ENCODE peak calls at places on chromosome 6, in ten cellular contexts. C, X, U, N, Y, F, E, Z, A and P are unnamed samples. For H3K4me1, the result is how much of the 10 kb centered on the place peaks cover.

GRCh38 chr6:101747711-101748110 is 354.2 kb downstream of the GRIK2 start:
- DNase-seq in C (no peak), X (no peak), U (no peak), N (no peak), Y (no peak), F (peak), E (no peak), Z (no peak), A (peak), P (no peak)

GRCh38 chr6:39568896-39569295 is 156.3 kb downstream of the KIF6 start:
- DNase-seq in C (no peak), X (no peak), U (no peak), N (no peak), Y (no peak), F (no peak), E (no peak), Z (no peak), A (no peak), P (no peak)

GRCh38 chr6:167825759-167826229 is 917 bp upstream of the AFDN start:
- DNase-seq in C (no peak), X (peak), U (peak), N (peak), Y (peak), F (peak), E (peak), Z (peak), A (peak), P (peak)

GRCh38 chr6:27547157-27548075 is 74.5 kb upstream of the ZNF184 start:
- DNase-seq in C (peak), X (peak), U (no peak), N (peak), Y (peak), F (peak), E (no peak), Z (no peak), A (no peak), P (no peak)

GRCh38 chr6:43695967-43696291 is 8.3 kb upstream of the MRPS18A start:
- DNase-seq in C (no peak), X (peak), U (no peak), N (no peak), Y (no peak), F (no peak), E (no peak), Z (no peak), A (no peak), P (no peak)

GRCh38 chr6:107618672-107619071 is 128.8 kb downstream of the SOBP start:
- DNase-seq in C (no peak), X (no peak), U (no peak), N (peak), Y (no peak), F (no peak), E (peak), Z (no peak), A (no peak), P (no peak)

GRCh38 chr6:40535105-40535783 is 51.9 kb downstream of the LRFN2 start:
- DNase-seq in C (no peak), X (no peak), U (no peak), N (no peak), Y (no peak), F (no peak), E (no peak), Z (no peak), A (no peak), P (no peak)

GRCh38 chr6:109034439-109035041 is 60.1 kb downstream of the SESN1 start:
- DNase-seq in C (no peak), X (no peak), U (no peak), N (no peak), Y (no peak), F (no peak), E (no peak), Z (no peak), A (no peak), P (no peak)

GRCh38 chr6:3841066-3841454 is 8.1 kb upstream of the FAM50B start:
- DNase-seq in C (no peak), X (peak), U (no peak), N (no peak), Y (no peak), F (no peak), E (no peak), Z (no peak), A (no peak), P (no peak)

GRCh38 chr6:111958534-111958933 is 85.3 kb upstream of the FYN start:
- DNase-seq in C (no peak), X (no peak), U (no peak), N (no peak), Y (no peak), F (no peak), E (no peak), Z (no peak), A (no peak), P (no peak)

GRCh38 chr6:1377526-1378223 is 11.7 kb upstream of the FOXF2 start:
- DNase-seq in C (no peak), X (no peak), U (no peak), N (peak), Y (no peak), F (no peak), E (no peak), Z (no peak), A (no peak), P (no peak)

GRCh38 chr6:125095501-125096301 is 57.9 kb upstream of the TPD52L1 start:
- DNase-seq in C (peak), X (no peak), U (no peak), N (no peak), Y (no peak), F (no peak), E (no peak), Z (no peak), A (no peak), P (no peak)

GRCh38 chr6:133242761-133243590 is 1.8 kb downstream of the EYA4 start:
- DNase-seq in C (peak), X (no peak), U (no peak), N (peak), Y (no peak), F (peak), E (no peak), Z (no peak), A (no peak), P (peak)

GRCh38 chr6:1614448-1614766 is 4.7 kb downstream of the FOXC1 start:
- DNase-seq in C (no peak), X (no peak), U (no peak), N (peak), Y (no peak), F (no peak), E (no peak), Z (no peak), A (no peak), P (no peak)

GRCh38 chr6:26195924-26196845 is 109.0 kb downstream of the HFE start:
- DNase-seq in C (peak), X (peak), U (no peak), N (no peak), Y (no peak), F (no peak), E (peak), Z (no peak), A (no peak), P (no peak)

GRCh38 chr6:26195376-26195923 is 108.2 kb downstream of the HFE start:
- DNase-seq in C (peak), X (peak), U (peak), N (peak), Y (peak), F (peak), E (peak), Z (no peak), A (peak), P (no peak)

GRCh38 chr6:26194329-26194701 is 107.1 kb downstream of the HFE start:
- DNase-seq in C (no peak), X (no peak), U (no peak), N (no peak), Y (no peak), F (no peak), E (no peak), Z (no peak), A (no peak), P (no peak)

GRCh38 chr6:26194774-26195375 is 107.6 kb downstream of the HFE start:
- DNase-seq in C (peak), X (no peak), U (no peak), N (no peak), Y (no peak), F (no peak), E (no peak), Z (no peak), A (no peak), P (no peak)

DNA sequence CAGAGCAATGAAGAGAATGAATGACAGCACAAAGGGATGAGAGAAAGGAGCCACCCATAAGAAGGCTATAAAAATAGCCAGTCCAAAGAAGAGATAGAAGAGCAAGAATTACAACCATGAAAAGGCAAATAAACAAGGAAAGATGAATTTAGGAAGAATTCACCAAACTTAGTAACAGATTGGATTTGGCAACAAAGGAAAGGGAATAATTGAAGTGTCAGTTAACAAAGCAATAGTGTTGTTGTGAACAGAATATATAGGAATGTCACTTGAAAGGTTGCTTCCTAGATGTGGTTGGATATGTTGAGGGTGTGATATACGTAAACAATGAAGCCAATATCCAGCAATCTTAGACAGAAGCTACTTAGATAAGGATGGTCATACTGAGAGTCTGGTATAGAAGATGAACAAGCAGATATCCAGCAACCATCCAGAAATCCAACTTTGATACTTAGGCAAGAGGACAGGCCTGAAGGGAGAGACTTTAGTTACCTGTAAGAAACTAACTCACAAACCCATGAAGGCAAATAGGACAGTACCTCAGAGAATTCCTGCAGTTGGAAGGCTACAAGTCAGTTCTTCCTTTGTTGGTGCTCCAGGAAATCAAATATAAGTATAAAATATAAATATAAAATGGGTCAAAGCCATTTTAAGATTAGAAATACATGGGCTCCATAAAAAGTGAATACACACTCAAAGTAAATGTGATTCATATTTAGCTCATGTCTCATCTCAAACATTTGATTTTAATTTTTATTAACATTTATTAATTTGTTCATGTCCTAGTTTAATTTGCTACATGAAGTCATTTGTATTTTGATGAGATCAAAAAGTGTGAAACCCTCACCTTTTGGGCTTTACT is 106.5 kb downstream of the HFE start:
- DNase-seq in C (no peak), X (no peak), U (no peak), N (no peak), Y (no peak), F (no peak), E (no peak), Z (no peak), A (no peak), P (no peak)
- TF ChIP-seq POLR2AphosphoS5 in C (no peak), X (no peak), U (no peak), N (no peak), Y (no peak), F (no peak), E (no peak), Z (peak), A (no peak), P (no peak)

GRCh38 chr6:116954938-116955337 is 77.9 kb downstream of the RFX6 start:
- DNase-seq in C (no peak), X (peak), U (no peak), N (no peak), Y (no peak), F (no peak), E (peak), Z (no peak), A (peak), P (no peak)

GRCh38 chr6:116945809-116946208 is 68.8 kb downstream of the RFX6 start:
- DNase-seq in C (no peak), X (no peak), U (no peak), N (no peak), Y (no peak), F (no peak), E (no peak), Z (no peak), A (no peak), P (no peak)

GRCh38 chr6:116954335-116954734 is 77.3 kb downstream of the RFX6 start:
- DNase-seq in C (no peak), X (no peak), U (no peak), N (no peak), Y (no peak), F (no peak), E (no peak), Z (no peak), A (no peak), P (no peak)

GRCh38 chr6:116948535-116949304 is 71.7 kb downstream of the RFX6 start:
- DNase-seq in C (no peak), X (peak), U (no peak), N (no peak), Y (no peak), F (no peak), E (no peak), Z (no peak), A (no peak), P (no peak)

GRCh38 chr6:116949964-116950363 is 72.9 kb downstream of the RFX6 start:
- DNase-seq in C (no peak), X (no peak), U (no peak), N (peak), Y (no peak), F (no peak), E (no peak), Z (no peak), A (no peak), P (no peak)
- H3K4me1 ChIP-seq in C (under half), X (half or more), U (under half), N (under half), Y (under half), F (under half), E (under half), Z (under half), A (under half), P (under half)

DNA sequence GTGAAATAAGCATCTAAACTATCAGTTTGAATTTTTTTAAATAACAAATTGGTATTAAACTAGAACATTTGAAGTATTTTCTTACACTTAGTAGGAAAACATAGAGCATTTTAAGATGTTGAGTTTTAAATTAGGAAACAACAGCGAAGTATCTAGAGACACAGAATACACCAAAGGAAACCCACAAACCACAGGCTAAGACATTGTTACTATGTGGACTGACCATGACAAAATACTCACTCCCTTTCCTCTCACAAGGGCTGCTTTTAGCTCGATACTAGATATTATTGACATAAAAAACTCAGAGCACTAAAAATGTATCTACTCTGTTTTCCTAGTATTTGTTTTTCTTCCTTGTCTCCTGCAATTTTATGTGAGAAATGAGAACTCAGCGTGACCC is 266.0 kb upstream of the CITED2 start:
- DNase-seq in C (no peak), X (no peak), U (no peak), N (no peak), Y (no peak), F (no peak), E (no peak), Z (no peak), A (no peak), P (no peak)
- TF ChIP-seq POLR2AphosphoS5 in C (no peak), X (no peak), U (no peak), N (no peak), Y (no peak), F (no peak), E (no peak), Z (no peak), A (no peak), P (no peak)

GRCh38 chr6:160330621-160331020 is 17.6 kb upstream of the SLC22A3 start:
- DNase-seq in C (no peak), X (no peak), U (no peak), N (no peak), Y (no peak), F (no peak), E (no peak), Z (no peak), A (no peak), P (no peak)

GRCh38 chr6:160329188-160329587 is 19.0 kb upstream of the SLC22A3 start:
- DNase-seq in C (no peak), X (no peak), U (no peak), N (no peak), Y (no peak), F (no peak), E (no peak), Z (no peak), A (no peak), P (no peak)

GRCh38 chr6:160331753-160332152 is 16.4 kb upstream of the SLC22A3 start:
- DNase-seq in C (no peak), X (no peak), U (no peak), N (no peak), Y (no peak), F (no peak), E (no peak), Z (no peak), A (no peak), P (no peak)

GRCh38 chr6:160327981-160328380 is 20.2 kb upstream of the SLC22A3 start:
- DNase-seq in C (no peak), X (no peak), U (no peak), N (no peak), Y (no peak), F (no peak), E (no peak), Z (no peak), A (no peak), P (no peak)

DNA sequence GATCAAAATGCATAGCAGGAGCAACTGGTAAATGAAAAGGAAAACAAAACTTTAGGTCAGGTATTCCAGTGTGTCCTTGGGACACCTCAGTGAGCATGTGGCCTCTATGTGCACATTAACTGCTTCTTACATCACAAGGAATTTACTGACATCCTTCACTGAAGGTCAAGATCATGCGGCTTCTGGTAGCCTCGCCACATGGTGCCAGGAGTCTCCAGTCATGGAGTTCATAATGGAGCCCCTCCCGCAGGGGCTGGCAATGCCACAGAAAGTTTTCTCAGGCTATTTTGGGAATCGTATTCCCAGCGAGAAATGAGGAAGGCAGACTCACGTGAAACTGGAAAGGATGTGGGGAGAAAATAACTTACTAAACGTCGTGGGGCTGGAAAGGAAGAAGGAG is 19.7 kb upstream of the SLC22A3 start:
- DNase-seq in C (no peak), X (no peak), U (no peak), N (no peak), Y (no peak), F (no peak), E (no peak), Z (no peak), A (no peak), P (no peak)
- H3K4me1 ChIP-seq in C (under half), X (under half), U (under half), N (under half), Y (under half), F (under half), E (under half), Z (under half), A (under half), P (under half)

DNA sequence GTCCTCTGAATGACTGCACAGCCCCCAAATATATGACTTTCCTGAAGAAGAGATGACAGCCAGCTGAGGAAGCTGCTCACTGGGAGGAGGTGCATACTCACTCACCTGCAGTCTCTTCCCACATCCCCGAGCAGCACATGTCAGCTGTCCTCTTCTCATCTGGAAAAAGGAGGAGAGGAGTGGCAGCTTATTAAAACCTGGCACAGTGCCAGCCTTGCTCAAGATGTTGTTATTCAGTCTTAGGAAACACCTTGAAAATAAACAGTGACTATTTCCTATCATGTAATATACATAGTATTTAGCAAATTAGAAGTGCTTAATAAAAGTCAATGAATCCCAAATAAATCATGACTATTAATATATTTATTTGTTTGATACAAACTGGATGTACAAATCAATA is 232.9 kb downstream of the EPM2A start:
- DNase-seq in C (peak), X (no peak), U (no peak), N (no peak), Y (no peak), F (no peak), E (no peak), Z (no peak), A (peak), P (no peak)
- TF ChIP-seq POLR2AphosphoS5 in C (no peak), X (no peak), U (no peak), N (no peak), Y (no peak), F (no peak), E (no peak), Z (no peak), A (no peak), P (no peak)

GRCh38 chr6:148771212-148771601 is 24.4 kb downstream of the UST start:
- DNase-seq in C (no peak), X (no peak), U (no peak), N (no peak), Y (no peak), F (no peak), E (peak), Z (no peak), A (peak), P (no peak)
- H3K4me1 ChIP-seq in C (under half), X (under half), U (under half), N (half or more), Y (under half), F (under half), E (under half), Z (under half), A (under half), P (under half)

DNA sequence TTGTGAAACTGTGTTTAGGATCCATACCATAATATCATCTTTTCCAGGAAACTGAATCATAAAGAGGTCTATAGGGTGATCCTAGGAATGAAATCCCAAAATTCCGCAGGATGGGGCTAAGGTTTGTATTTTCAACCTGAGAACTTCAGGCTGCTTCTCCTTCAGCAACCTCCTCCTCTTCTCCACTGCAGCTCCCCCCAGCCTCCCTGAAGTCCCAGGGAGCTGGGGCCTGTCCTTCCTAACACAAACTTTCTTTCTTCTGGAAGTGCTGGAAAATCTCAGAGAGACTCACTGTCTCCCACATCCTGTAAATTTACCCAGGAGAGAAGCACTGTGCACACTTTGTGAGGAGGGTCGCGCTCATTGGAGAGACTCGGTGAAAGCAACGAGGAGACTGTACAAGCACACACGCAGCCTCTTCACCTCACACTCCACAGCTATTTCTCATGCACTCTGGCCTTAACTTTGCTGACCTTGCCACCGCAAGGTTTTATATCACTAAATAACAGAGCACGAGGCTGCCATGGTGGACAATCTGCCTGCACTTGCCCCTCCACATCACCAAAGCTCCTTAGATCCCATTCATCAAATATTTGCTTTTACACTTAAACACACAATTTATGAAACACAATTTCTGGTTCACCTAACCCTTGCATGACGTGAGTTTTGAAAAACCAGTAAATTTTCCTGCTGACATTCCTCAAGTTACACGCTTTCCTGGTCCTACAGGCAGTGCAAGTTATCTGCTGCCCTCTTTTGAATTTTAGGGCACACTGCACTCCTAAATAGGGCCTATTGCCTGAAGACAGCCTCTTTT is 14.3 kb downstream of the ID4 start:
- DNase-seq in C (peak), X (peak), U (no peak), N (peak), Y (peak), F (peak), E (peak), Z (no peak), A (no peak), P (peak)
- TF ChIP-seq POLR2AphosphoS5 in C (no peak), X (no peak), U (no peak), N (no peak), Y (no peak), F (no peak), E (no peak), Z (no peak), A (peak), P (no peak)

GRCh38 chr6:52548353-52548713 is 28.5 kb downstream of the TRAM2 start:
- DNase-seq in C (no peak), X (no peak), U (no peak), N (no peak), Y (no peak), F (no peak), E (no peak), Z (no peak), A (no peak), P (no peak)
- H3K4me1 ChIP-seq in C (half or more), X (half or more), U (under half), N (under half), Y (under half), F (half or more), E (half or more), Z (under half), A (half or more), P (half or more)

GRCh38 chr6:31557443-31558317 is 10.3 kb downstream of the NFKBIL1 start:
- DNase-seq in C (no peak), X (no peak), U (no peak), N (no peak), Y (no peak), F (no peak), E (no peak), Z (no peak), A (no peak), P (peak)
- TF ChIP-seq POLR2AphosphoS5 in C (no peak), X (no peak), U (no peak), N (no peak), Y (no peak), F (no peak), E (no peak), Z (no peak), A (no peak), P (no peak)